ENCODE peak calls at places on chromosomes 13 and 19, in four cellular contexts. One of them, this sample, is unnamed.

GRCh38 chr13:86870388-86870966 is 800.7 kb upstream of the SLITRK5 start:
- DNase-seq in BJ: no peak
- DNase-seq in AG08396: no peak
- DNase-seq in GM23338: peak
- DNase-seq in this sample: no peak

GRCh38 chr19:47660435-47660832 is 51.5 kb downstream of the BICRA start:
- DNase-seq in BJ: no peak
- DNase-seq in AG08396: no peak
- DNase-seq in GM23338: no peak
- DNase-seq in this sample: no peak

GRCh38 chr19:45215391-45216191 is 29.6 kb downstream of the EXOC3L2 start:
- DNase-seq in BJ: no peak
- DNase-seq in AG08396: no peak
- DNase-seq in GM23338: peak
- DNase-seq in this sample: no peak

GRCh38 chr13:51317262-51317661 is 22.2 kb upstream of the SERPINE3 start:
- DNase-seq in BJ: no peak
- DNase-seq in AG08396: peak
- DNase-seq in GM23338: no peak
- DNase-seq in this sample: no peak

GRCh38 chr13:65926750-65927171 is 1303.4 kb downstream of the PCDH9 start:
- DNase-seq in BJ: no peak
- DNase-seq in AG08396: no peak
- DNase-seq in GM23338: peak
- DNase-seq in this sample: no peak

GRCh38 chr13:41613471-41613870 is 156.1 kb downstream of the RGCC start:
- DNase-seq in BJ: no peak
- DNase-seq in AG08396: no peak
- DNase-seq in GM23338: no peak
- DNase-seq in this sample: no peak

GRCh38 chr13:32846556-32846955 is 169.7 kb upstream of the KL start:
- DNase-seq in BJ: no peak
- DNase-seq in AG08396: no peak
- DNase-seq in GM23338: peak
- DNase-seq in this sample: no peak

GRCh38 chr13:99991013-99991805 is 9.6 kb downstream of the ZIC2 start:
- DNase-seq in BJ: no peak
- DNase-seq in AG08396: no peak
- DNase-seq in GM23338: peak
- DNase-seq in this sample: no peak

GRCh38 chr19:35123573-35123972 is 8.0 kb downstream of the FXYD3 start:
- DNase-seq in BJ: no peak
- DNase-seq in AG08396: no peak
- DNase-seq in GM23338: no peak
- DNase-seq in this sample: no peak

GRCh38 chr13:35865341-35866240 is 265.6 kb downstream of the DCLK1 start:
- DNase-seq in BJ: no peak
- DNase-seq in AG08396: no peak
- DNase-seq in GM23338: no peak
- DNase-seq in this sample: no peak

GRCh38 chr19:5257155-5258045 is 83.2 kb downstream of the PTPRS start:
- DNase-seq in BJ: no peak
- DNase-seq in AG08396: no peak
- DNase-seq in GM23338: no peak
- DNase-seq in this sample: no peak

GRCh38 chr13:59865398-59865797 is 298.3 kb downstream of the DIAPH3 start:
- DNase-seq in BJ: no peak
- DNase-seq in AG08396: no peak
- DNase-seq in GM23338: no peak
- DNase-seq in this sample: no peak

GRCh38 chr19:38395381-38396127 is 7.1 kb downstream of the SPRED3 start:
- DNase-seq in BJ: no peak
- DNase-seq in AG08396: no peak
- DNase-seq in GM23338: peak
- DNase-seq in this sample: no peak

GRCh38 chr19:34501339-34502320 is 20.1 kb downstream of the WTIP start:
- DNase-seq in BJ: peak
- DNase-seq in AG08396: peak
- DNase-seq in GM23338: peak
- DNase-seq in this sample: peak

GRCh38 chr13:39588384-39588783 is 14.6 kb downstream of the LHFPL6 start:
- DNase-seq in BJ: no peak
- DNase-seq in AG08396: no peak
- DNase-seq in GM23338: no peak
- DNase-seq in this sample: no peak

GRCh38 chr13:45361596-45362206 is 20.7 kb upstream of the TPT1 start:
- DNase-seq in BJ: no peak
- DNase-seq in AG08396: peak
- DNase-seq in GM23338: no peak
- DNase-seq in this sample: peak

This sample was measured in H54.